ENCODE peak calls at places on chromosomes 1 and 21, in seven cellular contexts. J is COR-L47; Y is effector memory CD8-positive, alpha-beta T cell; R is gastrocnemius medialis; Q is stimulated activated CD8-positive, alpha-beta memory T cell treated with anti-CD3 and anti-CD28 coated beads, Interleukin-15, amount 100 ng/mL, for 24 hours; G is neuronal stem cell; W is HCEC 1CT. X is an unnamed sample.

GRCh38 chr1:32351859-32352745 is 10.2 kb downstream of the FAM229A start:
- DNase-seq in J (peak), Y (no peak), R (peak), Q (no peak), G (no peak), W (peak), X (no peak)

GRCh38 chr1:16326833-16327404 is 25.4 kb downstream of the FBXO42 start:
- DNase-seq in J (no peak), Y (no peak), R (no peak), Q (no peak), G (no peak), W (no peak), X (no peak)

GRCh38 chr1:229557913-229558414 is 543 bp downstream of the ABCB10 start:
- DNase-seq in J (peak), Y (peak), R (peak), Q (peak), G (peak), W (peak), X (no peak)

GRCh38 chr21:28439852-28440251 is 552.8 kb downstream of the LTN1 start:
- DNase-seq in J (no peak), Y (no peak), R (peak), Q (no peak), G (no peak), W (peak), X (no peak)

GRCh38 chr21:44828362-44829056 is 10.6 kb upstream of the SUMO3 start:
- DNase-seq in J (no peak), Y (no peak), R (no peak), Q (no peak), G (no peak), W (no peak), X (no peak)

GRCh38 chr1:233599542-233600073 is 14.3 kb upstream of the KCNK1 start:
- DNase-seq in J (no peak), Y (no peak), R (no peak), Q (no peak), G (no peak), W (no peak), X (no peak)

GRCh38 chr1:45545553-45546310 is 4.9 kb upstream of the AKR1A1 start:
- DNase-seq in J (no peak), Y (no peak), R (no peak), Q (no peak), G (no peak), W (no peak), X (no peak)

GRCh38 chr1:162302246-162302645 is 74.4 kb downstream of the SPATA46 start:
- DNase-seq in J (no peak), Y (no peak), R (no peak), Q (no peak), G (no peak), W (peak), X (no peak)

GRCh38 chr1:224082146-224082545 is 31.8 kb upstream of the FBXO28 start:
- DNase-seq in J (no peak), Y (no peak), R (no peak), Q (no peak), G (no peak), W (peak), X (no peak)

GRCh38 chr1:89721351-89721750 is 88.4 kb downstream of the LRRC8C start:
- DNase-seq in J (no peak), Y (peak), R (no peak), Q (no peak), G (no peak), W (peak), X (no peak)

GRCh38 chr1:111399792-111400610 is 27.5 kb downstream of the OVGP1 start:
- DNase-seq in J (peak), Y (peak), R (no peak), Q (peak), G (peak), W (peak), X (peak)

GRCh38 chr1:229272164-229273158 is 1.6 kb downstream of the RAB4A start:
- DNase-seq in J (no peak), Y (no peak), R (no peak), Q (no peak), G (no peak), W (no peak), X (no peak)

GRCh38 chr1:101198842-101199636 is 37.8 kb upstream of the S1PR1 start:
- DNase-seq in J (no peak), Y (no peak), R (no peak), Q (no peak), G (no peak), W (no peak), X (no peak)

GRCh38 chr1:170240409-170240808 is 94.7 kb downstream of the NTMT2 start:
- DNase-seq in J (no peak), Y (no peak), R (no peak), Q (no peak), G (no peak), W (no peak), X (no peak)

GRCh38 chr1:226656601-226657277 is 82.3 kb downstream of the ITPKB start:
- DNase-seq in J (peak), Y (no peak), R (no peak), Q (no peak), G (no peak), W (peak), X (peak)

GRCh38 chr1:2875677-2876531 is 74.4 kb upstream of the TTC34 start:
- DNase-seq in J (no peak), Y (no peak), R (no peak), Q (no peak), G (peak), W (no peak), X (no peak)

GRCh38 chr1:113388621-113389355 is 1.5 kb upstream of the MAGI3 start:
- DNase-seq in J (peak), Y (no peak), R (no peak), Q (no peak), G (no peak), W (no peak), X (no peak)

GRCh38 chr21:42624095-42624830 is 29.2 kb upstream of the PDE9A start:
- DNase-seq in J (no peak), Y (no peak), R (no peak), Q (no peak), G (no peak), W (no peak), X (no peak)

X was measured in naive thymus-derived CD4-positive, alpha-beta T cell.